ENCODE peak calls at places on chromosome 20, in four cellular contexts. Y, D, F and Q are unnamed samples.
A peak's percentile ranks its signal among the peaks of the same experiment; 100 is the strongest.

GRCh38 chr20:49273696-49274277 is 4.1 kb downstream of the ZNFX1 start:
- DNase-seq in Y (no peak), D (no peak), F (no peak), Q (no peak)

GRCh38 chr20:43900062-43900461 is 14.6 kb upstream of the TOX2 start:
- DNase-seq in Y (no peak), D (no peak), F (no peak), Q (no peak)

GRCh38 chr20:46607191-46607848 is 43.9 kb downstream of the SLC13A3 start:
- DNase-seq in Y (no peak), D (no peak), F (no peak), Q (no peak)

GRCh38 chr20:62726716-62727583 is 18.3 kb downstream of the NTSR1 start:
- DNase-seq in Y (no peak), D (no peak), F (no peak), Q (no peak)

GRCh38 chr20:24469116-24470030 is at the start of gene SYNDIG1:
- DNase-seq in Y (no peak), D (no peak), F (peak; percentile 62), Q (peak; percentile 68)

GRCh38 chr20:57393321-57394086 is 2.3 kb downstream of the RBM38 start:
- DNase-seq in Y (no peak), D (no peak), F (no peak), Q (no peak)

GRCh38 chr20:46117704-46118467 is at the start of gene CD40:
- DNase-seq in Y (peak; percentile 95), D (peak; percentile 14), F (peak; percentile 87), Q (peak; percentile 44)

GRCh38 chr20:57369601-57370000 is 18.5 kb downstream of the RAE1 start:
- DNase-seq in Y (no peak), D (no peak), F (no peak), Q (no peak)

GRCh38 chr20:54148947-54149764 is 24.6 kb downstream of the CYP24A1 start:
- DNase-seq in Y (no peak), D (no peak), F (no peak), Q (no peak)

GRCh38 chr20:28562510-28562898 is 2695.0 kb upstream of the DEFB115 start:
- DNase-seq in Y (no peak), D (no peak), F (no peak), Q (no peak)

GRCh38 chr20:46364670-46365482 is 41.5 kb downstream of the ELMO2 start:
- DNase-seq in Y (no peak), D (no peak), F (no peak), Q (peak; percentile 66)

GRCh38 chr20:18633411-18633810 is 45.6 kb downstream of the DTD1 start:
- DNase-seq in Y (no peak), D (no peak), F (no peak), Q (no peak)

GRCh38 chr20:58271596-58272460 is 37.7 kb upstream of the RAB22A start:
- DNase-seq in Y (no peak), D (no peak), F (no peak), Q (no peak)

GRCh38 chr20:10667077-10667401 is 6.8 kb downstream of the JAG1 start:
- DNase-seq in Y (no peak), D (no peak), F (no peak), Q (no peak)

GRCh38 chr20:40724566-40724965 is 35.5 kb upstream of the MAFB start:
- DNase-seq in Y (no peak), D (no peak), F (no peak), Q (no peak)

GRCh38 chr20:38165966-38166706 is 1.1 kb upstream of the TGM2 start:
- DNase-seq in Y (peak; percentile 38), D (no peak), F (no peak), Q (no peak)